ENCODE peak calls at places on chromosomes 7 and 10, in nine cellular contexts. One of them, this sample, is unnamed.

GRCh38 chr7:1248459-1249131 is 15.9 kb downstream of the UNCX start:
- DNase-seq in RWPE2: no peak
- DNase-seq in K562: no peak
- DNase-seq in HCT116: no peak
- DNase-seq in PC-3: no peak
- DNase-seq in Peyer's patch: no peak
- DNase-seq in BJ: no peak
- DNase-seq in right atrium auricular region: no peak
- DNase-seq in brain microvascular endothelial cell: no peak
- DNase-seq in this sample: no peak

GRCh38 chr10:35822316-35822715 is 180.2 kb upstream of the FZD8 start:
- DNase-seq in RWPE2: no peak
- DNase-seq in K562: no peak
- DNase-seq in HCT116: no peak
- DNase-seq in PC-3: peak; percentile 36
- DNase-seq in Peyer's patch: peak; percentile 51
- DNase-seq in BJ: no peak
- DNase-seq in right atrium auricular region: peak; percentile 92
- DNase-seq in brain microvascular endothelial cell: peak; percentile 47
- DNase-seq in this sample: no peak

GRCh38 chr7:33710608-33711007 is 194.7 kb upstream of the BMPER start:
- DNase-seq in RWPE2: no peak
- DNase-seq in K562: no peak
- DNase-seq in HCT116: no peak
- DNase-seq in PC-3: no peak
- DNase-seq in Peyer's patch: no peak
- DNase-seq in BJ: no peak
- DNase-seq in right atrium auricular region: no peak
- DNase-seq in brain microvascular endothelial cell: peak; percentile 28
- DNase-seq in this sample: no peak

GRCh38 chr10:77828376-77828775 is 98.2 kb downstream of the DLG5 start:
- DNase-seq in RWPE2: no peak
- DNase-seq in K562: no peak
- DNase-seq in HCT116: no peak
- DNase-seq in PC-3: no peak
- DNase-seq in Peyer's patch: no peak
- DNase-seq in BJ: no peak
- DNase-seq in right atrium auricular region: no peak
- DNase-seq in brain microvascular endothelial cell: no peak
- DNase-seq in this sample: no peak

GRCh38 chr10:106500041-106500440 is 664.5 kb downstream of the SORCS1 start:
- DNase-seq in RWPE2: no peak
- DNase-seq in K562: no peak
- DNase-seq in HCT116: no peak
- DNase-seq in PC-3: peak; percentile 76
- DNase-seq in Peyer's patch: no peak
- DNase-seq in BJ: no peak
- DNase-seq in right atrium auricular region: no peak
- DNase-seq in brain microvascular endothelial cell: no peak
- DNase-seq in this sample: no peak

GRCh38 chr7:25029075-25029474 is 49.1 kb upstream of the OSBPL3 start:
- DNase-seq in RWPE2: no peak
- DNase-seq in K562: no peak
- DNase-seq in HCT116: no peak
- DNase-seq in PC-3: no peak
- DNase-seq in Peyer's patch: no peak
- DNase-seq in BJ: no peak
- DNase-seq in right atrium auricular region: no peak
- DNase-seq in brain microvascular endothelial cell: no peak
- DNase-seq in this sample: no peak

GRCh38 chr10:44668336-44668735 is 242.8 kb upstream of the TMEM72 start:
- DNase-seq in RWPE2: no peak
- DNase-seq in K562: no peak
- DNase-seq in HCT116: no peak
- DNase-seq in PC-3: no peak
- DNase-seq in Peyer's patch: no peak
- DNase-seq in BJ: no peak
- DNase-seq in right atrium auricular region: no peak
- DNase-seq in brain microvascular endothelial cell: no peak
- DNase-seq in this sample: no peak

GRCh38 chr10:124145109-124145860 is 51.9 kb upstream of the CHST15 start:
- DNase-seq in RWPE2: no peak
- DNase-seq in K562: no peak
- DNase-seq in HCT116: no peak
- DNase-seq in PC-3: no peak
- DNase-seq in Peyer's patch: peak; percentile 79
- DNase-seq in BJ: no peak
- DNase-seq in right atrium auricular region: peak; percentile 81
- DNase-seq in brain microvascular endothelial cell: no peak
- DNase-seq in this sample: no peak

GRCh38 chr7:80838643-80839042 is 80.2 kb downstream of the SEMA3C start:
- DNase-seq in RWPE2: no peak
- DNase-seq in K562: no peak
- DNase-seq in HCT116: no peak
- DNase-seq in PC-3: no peak
- DNase-seq in Peyer's patch: no peak
- DNase-seq in BJ: no peak
- DNase-seq in right atrium auricular region: no peak
- DNase-seq in brain microvascular endothelial cell: no peak
- DNase-seq in this sample: no peak

GRCh38 chr7:40263752-40264390 is 129.1 kb downstream of the SUGCT start:
- DNase-seq in RWPE2: no peak
- DNase-seq in K562: no peak
- DNase-seq in HCT116: no peak
- DNase-seq in PC-3: no peak
- DNase-seq in Peyer's patch: no peak
- DNase-seq in BJ: no peak
- DNase-seq in right atrium auricular region: no peak
- DNase-seq in brain microvascular endothelial cell: no peak
- DNase-seq in this sample: no peak

GRCh38 chr10:132404169-132404880 is 7.3 kb downstream of the PWWP2B start:
- DNase-seq in RWPE2: no peak
- DNase-seq in K562: no peak
- DNase-seq in HCT116: no peak
- DNase-seq in PC-3: no peak
- DNase-seq in Peyer's patch: no peak
- DNase-seq in BJ: no peak
- DNase-seq in right atrium auricular region: no peak
- DNase-seq in brain microvascular endothelial cell: no peak
- DNase-seq in this sample: no peak

DNA sequence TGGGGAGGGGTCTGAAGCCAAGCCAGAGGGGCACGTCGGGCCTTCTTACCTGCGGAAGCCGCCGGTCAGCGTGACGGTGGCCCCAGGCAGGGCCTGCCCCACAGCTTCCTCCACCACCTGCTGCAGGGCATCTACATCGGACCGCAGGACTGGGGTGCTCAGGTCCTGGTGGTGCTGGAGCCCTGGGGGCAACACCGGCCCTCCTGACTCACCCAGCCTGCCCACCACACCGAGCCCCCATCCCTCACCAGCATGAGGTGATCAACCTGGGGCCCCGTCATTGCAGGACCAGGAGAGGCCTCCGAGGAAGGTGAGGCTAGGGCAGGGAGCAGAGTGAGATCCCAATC is 8.0 kb downstream of the POLM start:
- DNase-seq in RWPE2: no peak
- DNase-seq in K562: no peak
- DNase-seq in HCT116: no peak
- DNase-seq in PC-3: no peak
- DNase-seq in Peyer's patch: no peak
- DNase-seq in BJ: no peak
- DNase-seq in right atrium auricular region: no peak
- DNase-seq in brain microvascular endothelial cell: no peak
- DNase-seq in this sample: no peak
- H3K36me3 ChIP-seq in RWPE2: peaks cover 39% of the 10 kb centered on the region
- H3K36me3 ChIP-seq in K562: peaks cover 29% of the 10 kb centered on the region
- H3K36me3 ChIP-seq in HCT116: peaks cover 30% of the 10 kb centered on the region
- H3K36me3 ChIP-seq in PC-3: peaks cover 18% of the 10 kb centered on the region
- H3K36me3 ChIP-seq in Peyer's patch: no peaks in the 10 kb centered on the region
- H3K36me3 ChIP-seq in BJ: peaks cover 37% of the 10 kb centered on the region
- H3K36me3 ChIP-seq in right atrium auricular region: peaks cover 58% of the 10 kb centered on the region
- H3K36me3 ChIP-seq in brain microvascular endothelial cell: peaks cover 23% of the 10 kb centered on the region
- H3K36me3 ChIP-seq in this sample: peaks cover 42% of the 10 kb centered on the region

GRCh38 chr7:147432068-147432467 is 1158.5 kb upstream of the C7orf33 start:
- DNase-seq in RWPE2: no peak
- DNase-seq in K562: no peak
- DNase-seq in HCT116: no peak
- DNase-seq in PC-3: peak; percentile 56
- DNase-seq in Peyer's patch: no peak
- DNase-seq in BJ: no peak
- DNase-seq in right atrium auricular region: no peak
- DNase-seq in brain microvascular endothelial cell: peak; percentile 14
- DNase-seq in this sample: no peak

GRCh38 chr7:147438216-147438615 is 1152.3 kb upstream of the C7orf33 start:
- DNase-seq in RWPE2: no peak
- DNase-seq in K562: no peak
- DNase-seq in HCT116: no peak
- DNase-seq in PC-3: peak; percentile 10
- DNase-seq in Peyer's patch: no peak
- DNase-seq in BJ: no peak
- DNase-seq in right atrium auricular region: no peak
- DNase-seq in brain microvascular endothelial cell: no peak
- DNase-seq in this sample: no peak

DNA sequence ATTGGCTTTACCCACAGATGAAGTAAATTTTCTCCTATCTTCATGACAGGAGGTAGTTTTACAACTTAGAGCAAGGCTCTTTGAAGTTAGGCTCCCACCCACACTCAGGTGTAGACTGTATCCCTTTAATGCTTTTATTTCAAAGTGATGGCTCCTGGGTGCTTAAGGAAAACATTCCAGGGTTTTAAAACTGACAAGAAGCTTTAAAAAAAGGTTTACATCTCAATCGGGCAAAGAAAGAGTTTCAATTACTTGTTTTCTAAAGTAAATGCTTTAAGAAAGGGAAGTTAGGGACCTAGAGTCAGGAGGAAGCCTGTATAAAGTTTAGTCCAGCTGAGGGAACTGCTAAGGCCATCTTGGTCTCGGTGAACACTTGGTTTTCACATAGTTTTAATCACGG is 1153.8 kb upstream of the C7orf33 start:
- DNase-seq in RWPE2: no peak
- DNase-seq in K562: no peak
- DNase-seq in HCT116: no peak
- DNase-seq in PC-3: no peak
- DNase-seq in Peyer's patch: no peak
- DNase-seq in BJ: no peak
- DNase-seq in right atrium auricular region: no peak
- DNase-seq in brain microvascular endothelial cell: no peak
- DNase-seq in this sample: no peak
- H3K27me3 ChIP-seq in RWPE2: no peaks in the 10 kb centered on the region
- H3K27me3 ChIP-seq in K562: no peaks in the 10 kb centered on the region
- H3K27me3 ChIP-seq in HCT116: no peaks in the 10 kb centered on the region
- H3K27me3 ChIP-seq in PC-3: no peaks in the 10 kb centered on the region
- H3K27me3 ChIP-seq in Peyer's patch: no peaks in the 10 kb centered on the region
- H3K27me3 ChIP-seq in BJ: no peaks in the 10 kb centered on the region
- H3K27me3 ChIP-seq in right atrium auricular region: no peaks in the 10 kb centered on the region
- H3K27me3 ChIP-seq in brain microvascular endothelial cell: no peaks in the 10 kb centered on the region
- H3K27me3 ChIP-seq in this sample: no peaks in the 10 kb centered on the region

GRCh38 chr7:76329479-76329878 is 27.0 kb downstream of the HSPB1 start:
- DNase-seq in RWPE2: no peak
- DNase-seq in K562: no peak
- DNase-seq in HCT116: no peak
- DNase-seq in PC-3: no peak
- DNase-seq in Peyer's patch: no peak
- DNase-seq in BJ: no peak
- DNase-seq in right atrium auricular region: no peak
- DNase-seq in brain microvascular endothelial cell: no peak
- DNase-seq in this sample: no peak

GRCh38 chr7:76330673-76331072 is 28.1 kb downstream of the YWHAG start:
- DNase-seq in RWPE2: no peak
- DNase-seq in K562: no peak
- DNase-seq in HCT116: no peak
- DNase-seq in PC-3: no peak
- DNase-seq in Peyer's patch: no peak
- DNase-seq in BJ: no peak
- DNase-seq in right atrium auricular region: no peak
- DNase-seq in brain microvascular endothelial cell: no peak
- DNase-seq in this sample: no peak

GRCh38 chr7:76332073-76332472 is 26.7 kb downstream of the YWHAG start:
- DNase-seq in RWPE2: no peak
- DNase-seq in K562: no peak
- DNase-seq in HCT116: no peak
- DNase-seq in PC-3: no peak
- DNase-seq in Peyer's patch: no peak
- DNase-seq in BJ: no peak
- DNase-seq in right atrium auricular region: no peak
- DNase-seq in brain microvascular endothelial cell: no peak
- DNase-seq in this sample: no peak

GRCh38 chr7:76328390-76328789 is 25.9 kb downstream of the HSPB1 start:
- DNase-seq in RWPE2: no peak
- DNase-seq in K562: no peak
- DNase-seq in HCT116: no peak
- DNase-seq in PC-3: no peak
- DNase-seq in Peyer's patch: no peak
- DNase-seq in BJ: no peak
- DNase-seq in right atrium auricular region: no peak
- DNase-seq in brain microvascular endothelial cell: no peak
- DNase-seq in this sample: no peak

DNA sequence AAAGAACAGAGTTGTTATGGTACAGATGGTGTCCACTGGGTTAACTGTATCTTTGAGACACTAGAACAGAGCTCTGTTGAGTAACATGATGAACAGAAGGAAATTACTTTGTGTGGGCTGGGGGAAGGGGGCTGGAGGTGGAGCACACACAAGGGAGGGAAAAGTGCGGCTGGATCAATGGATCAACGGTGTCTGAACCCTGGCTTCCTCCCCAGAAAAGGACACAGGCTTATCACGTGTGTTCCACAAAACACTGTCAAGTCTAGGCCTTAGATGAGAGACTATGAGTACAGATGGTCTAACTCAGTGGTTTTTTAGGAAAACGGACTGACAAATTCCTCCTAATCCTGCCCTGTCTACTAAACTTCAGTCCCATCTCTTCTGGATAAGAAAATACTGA is 27.8 kb downstream of the HSPB1 start:
- DNase-seq in RWPE2: no peak
- DNase-seq in K562: no peak
- DNase-seq in HCT116: no peak
- DNase-seq in PC-3: no peak
- DNase-seq in Peyer's patch: no peak
- DNase-seq in BJ: no peak
- DNase-seq in right atrium auricular region: no peak
- DNase-seq in brain microvascular endothelial cell: no peak
- DNase-seq in this sample: no peak
- H3K36me3 ChIP-seq in RWPE2: peaks cover 85% of the 10 kb centered on the region
- H3K36me3 ChIP-seq in K562: peaks cover 95% of the 10 kb centered on the region
- H3K36me3 ChIP-seq in HCT116: peaks cover 33% of the 10 kb centered on the region
- H3K36me3 ChIP-seq in PC-3: peaks cover 59% of the 10 kb centered on the region
- H3K36me3 ChIP-seq in Peyer's patch: no peaks in the 10 kb centered on the region
- H3K36me3 ChIP-seq in BJ: peaks cover 19% of the 10 kb centered on the region
- H3K36me3 ChIP-seq in right atrium auricular region: peaks cover 44% of the 10 kb centered on the region
- H3K36me3 ChIP-seq in brain microvascular endothelial cell: peaks cover 55% of the 10 kb centered on the region
- H3K36me3 ChIP-seq in this sample: peaks cover 69% of the 10 kb centered on the region

DNA sequence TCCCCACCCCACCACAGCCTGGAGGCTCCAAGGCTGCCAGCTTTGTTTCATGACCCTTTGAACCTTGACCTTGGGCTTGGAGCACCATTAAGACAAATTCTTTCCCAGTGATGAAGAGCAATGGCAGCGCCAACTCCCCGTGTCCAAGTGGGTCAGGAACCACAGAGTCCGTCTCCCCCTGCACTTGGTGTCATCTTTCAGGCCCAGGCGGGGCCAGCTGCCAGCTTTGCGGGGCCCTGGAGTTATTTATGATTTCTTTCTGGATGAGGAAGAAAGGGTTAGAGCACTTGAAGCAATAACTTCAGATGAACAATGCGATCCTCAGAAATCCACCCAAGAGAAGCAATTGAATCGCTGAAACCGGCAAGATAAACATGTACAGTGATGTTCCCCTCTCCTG is 110.7 kb downstream of the MYL10 start:
- DNase-seq in RWPE2: no peak
- DNase-seq in K562: no peak
- DNase-seq in HCT116: no peak
- DNase-seq in PC-3: no peak
- DNase-seq in Peyer's patch: no peak
- DNase-seq in BJ: peak; percentile 32
- DNase-seq in right atrium auricular region: no peak
- DNase-seq in brain microvascular endothelial cell: no peak
- DNase-seq in this sample: no peak
- H3K27me3 ChIP-seq in RWPE2: no peaks in the 10 kb centered on the region
- H3K27me3 ChIP-seq in K562: peaks cover 62% of the 10 kb centered on the region
- H3K27me3 ChIP-seq in HCT116: peaks cover 3% of the 10 kb centered on the region
- H3K27me3 ChIP-seq in PC-3: no peaks in the 10 kb centered on the region
- H3K27me3 ChIP-seq in Peyer's patch: no peaks in the 10 kb centered on the region
- H3K27me3 ChIP-seq in BJ: no peaks in the 10 kb centered on the region
- H3K27me3 ChIP-seq in right atrium auricular region: no peaks in the 10 kb centered on the region
- H3K27me3 ChIP-seq in brain microvascular endothelial cell: peaks cover 6% of the 10 kb centered on the region
- H3K27me3 ChIP-seq in this sample: no peaks in the 10 kb centered on the region